ENCODE peak calls at places on chromosomes 6 and 20, in four cellular contexts. A, P, T and X are unnamed samples. For H3K4me1, the result is how much of the 10 kb centered on the place peaks cover.

GRCh38 chr6:99064769-99065168 is 117.0 kb upstream of the FBXL4 start:
- DNase-seq in A (no peak), P (no peak), T (no peak), X (no peak)

GRCh38 chr6:168273483-168274045 is 46.0 kb downstream of the DACT2 start:
- DNase-seq in A (no peak), P (no peak), T (no peak), X (no peak)

GRCh38 chr6:157188213-157188612 is 135.1 kb downstream of the TMEM242 start:
- DNase-seq in A (peak), P (no peak), T (no peak), X (no peak)

GRCh38 chr6:79719248-79719975 is 88.3 kb downstream of the SH3BGRL2 start:
- DNase-seq in A (peak), P (no peak), T (no peak), X (no peak)

GRCh38 chr6:139376604-139377218 is 2.3 kb upstream of the CITED2 start:
- DNase-seq in A (peak), P (no peak), T (no peak), X (peak)

GRCh38 chr20:22805219-22805618 is 220.8 kb upstream of the FOXA2 start:
- DNase-seq in A (peak), P (no peak), T (no peak), X (peak)

GRCh38 chr6:101851911-101852310 is 458.4 kb downstream of the GRIK2 start:
- DNase-seq in A (peak), P (no peak), T (no peak), X (no peak)

GRCh38 chr6:134577998-134578397 is 260.1 kb upstream of the SGK1 start:
- DNase-seq in A (peak), P (no peak), T (no peak), X (peak)

GRCh38 chr20:8693709-8694108 is 375.2 kb upstream of the PLCB4 start:
- DNase-seq in A (peak), P (no peak), T (no peak), X (peak)

GRCh38 chr20:52145587-52145986 is 46.0 kb downstream of the ZFP64 start:
- DNase-seq in A (peak), P (no peak), T (no peak), X (no peak)

GRCh38 chr6:158648682-158649131 is 1.1 kb upstream of the SYTL3 start:
- DNase-seq in A (peak), P (no peak), T (no peak), X (peak)

GRCh38 chr6:122838060-122838780 is 49.2 kb downstream of the SMPDL3A start:
- DNase-seq in A (peak), P (peak), T (no peak), X (no peak)

GRCh38 chr6:118652051-118652699 is 784 bp upstream of the CEP85L start:
- DNase-seq in A (no peak), P (no peak), T (no peak), X (no peak)

GRCh38 chr20:20267685-20268429 is 100.0 kb upstream of the INSM1 start:
- DNase-seq in A (no peak), P (no peak), T (no peak), X (no peak)

GRCh38 chr20:18058661-18059467 is 1.1 kb upstream of the OVOL2 start:
- DNase-seq in A (no peak), P (no peak), T (no peak), X (peak)

GRCh38 chr20:63060057-63060991 is 53.6 kb upstream of the BHLHE23 start:
- DNase-seq in A (peak), P (no peak), T (peak), X (no peak)

GRCh38 chr20:59628171-59628570 is 23.8 kb downstream of the PHACTR3 start:
- DNase-seq in A (no peak), P (no peak), T (peak), X (no peak)

GRCh38 chr6:29813809-29814208 is 13.8 kb upstream of the HLA-G start:
- DNase-seq in A (peak), P (no peak), T (no peak), X (peak)

GRCh38 chr6:126650931-126651330 is 311.0 kb downstream of the CENPW start:
- DNase-seq in A (peak), P (no peak), T (no peak), X (no peak)

GRCh38 chr6:166588691-166589333 is 2.3 kb upstream of the RAMACL start:
- DNase-seq in A (peak), P (no peak), T (no peak), X (no peak)

GRCh38 chr6:99184696-99185095 is 164.8 kb downstream of the FAXC start:
- DNase-seq in A (no peak), P (no peak), T (no peak), X (peak)

GRCh38 chr6:34235605-34236422 is 859 bp upstream of the HMGA1 start:
- DNase-seq in A (peak), P (no peak), T (peak), X (peak)

GRCh38 chr6:139368661-139369060 is 5.8 kb downstream of the CITED2 start:
- DNase-seq in A (no peak), P (no peak), T (no peak), X (no peak)

GRCh38 chr6:142187209-142187608 is 40.1 kb downstream of the VTA1 start:
- DNase-seq in A (peak), P (no peak), T (no peak), X (peak)

GRCh38 chr6:137416376-137417109 is 77.7 kb downstream of the OLIG3 start:
- DNase-seq in A (peak), P (no peak), T (no peak), X (no peak)

GRCh38 chr20:17281478-17281877 is 54.6 kb downstream of the PCSK2 start:
- DNase-seq in A (peak), P (no peak), T (no peak), X (no peak)

GRCh38 chr20:9160760-9161159 is 91.9 kb downstream of the PLCB4 start:
- DNase-seq in A (no peak), P (no peak), T (no peak), X (no peak)

GRCh38 chr6:121187833-121188200 is 146.5 kb downstream of the TBC1D32 start:
- DNase-seq in A (no peak), P (no peak), T (no peak), X (peak)

GRCh38 chr6:132798820-132799538 is 542 bp upstream of the SLC18B1 start:
- DNase-seq in A (peak), P (no peak), T (no peak), X (no peak)

GRCh38 chr6:127300411-127300810 is 33.7 kb downstream of the RNF146 start:
- DNase-seq in A (peak), P (peak), T (no peak), X (peak)

GRCh38 chr20:38970302-38970701 is 8.2 kb downstream of the DHX35 start:
- DNase-seq in A (peak), P (peak), T (no peak), X (peak)

GRCh38 chr20:33037456-33037855 is 6.0 kb downstream of the BPIFB6 start:
- DNase-seq in A (no peak), P (no peak), T (no peak), X (no peak)

GRCh38 chr6:11425431-11425871 is 112.1 kb upstream of the TMEM170B start:
- DNase-seq in A (no peak), P (no peak), T (no peak), X (no peak)
- H3K4me1 ChIP-seq in A (under half), P (under half), T (under half), X (under half)

GRCh38 chr20:24952376-24953203 is 3.5 kb downstream of the CST7 start:
- DNase-seq in A (no peak), P (no peak), T (peak), X (no peak)
- H3K27ac ChIP-seq in A (no peak), P (no peak), T (no peak), X (no peak)

DNA sequence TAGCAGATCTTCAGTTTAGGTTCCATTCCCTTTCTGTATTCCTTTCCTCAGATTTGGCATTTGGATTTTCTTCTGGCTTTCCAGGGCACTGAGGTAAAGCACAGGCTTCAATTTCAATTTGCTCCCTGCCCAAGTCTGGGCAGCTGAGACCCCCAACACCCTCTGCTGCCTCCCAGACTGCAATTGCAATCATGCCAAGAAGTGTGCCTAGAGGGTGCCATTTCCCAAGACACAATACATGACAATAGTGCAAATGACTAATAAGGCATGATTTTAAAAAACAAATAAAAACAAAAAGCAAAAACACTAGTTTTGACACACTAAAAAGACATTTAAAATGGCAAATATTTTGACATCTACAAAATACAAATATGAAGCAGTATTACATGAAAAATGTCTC is 364.8 kb downstream of the EPM2A start:
- DNase-seq in A (no peak), P (no peak), T (no peak), X (no peak)
- TF ChIP-seq CTCF in A (no peak), P (no peak), T (no peak), X (no peak)

GRCh38 chr20:49697071-49697470 is 16.6 kb downstream of the B4GALT5 start:
- DNase-seq in A (no peak), P (no peak), T (no peak), X (no peak)

GRCh38 chr20:49694450-49695071 is 19.1 kb downstream of the B4GALT5 start:
- DNase-seq in A (no peak), P (no peak), T (no peak), X (no peak)

GRCh38 chr20:49693435-49694171 is 20.1 kb downstream of the B4GALT5 start:
- DNase-seq in A (no peak), P (no peak), T (no peak), X (peak)

GRCh38 chr20:49696594-49696993 is 17.1 kb downstream of the B4GALT5 start:
- DNase-seq in A (no peak), P (no peak), T (no peak), X (no peak)

DNA sequence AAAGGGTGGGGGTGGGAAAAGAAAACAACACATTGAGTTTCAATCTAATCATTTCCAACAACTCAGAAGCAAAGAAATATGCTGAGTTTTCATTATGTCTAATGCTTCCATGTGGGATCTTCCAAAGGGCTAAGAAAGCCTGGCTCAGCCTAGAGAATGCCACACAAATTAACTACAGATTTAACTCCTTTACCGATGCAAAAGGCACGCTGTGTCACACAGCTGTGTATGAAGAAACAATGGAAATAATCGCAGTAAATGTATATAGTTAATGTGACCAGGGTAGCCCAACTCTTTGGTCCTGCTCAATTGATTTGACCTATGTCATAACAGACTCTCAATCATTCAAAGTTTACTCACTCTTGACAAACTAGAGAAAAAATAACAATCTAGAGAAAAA is 17.8 kb downstream of the B4GALT5 start:
- DNase-seq in A (no peak), P (no peak), T (no peak), X (no peak)
- H3K4me1 ChIP-seq in A (under half), P (half or more), T (half or more), X (half or more)

GRCh38 chr6:149015877-149016525 is 269.2 kb downstream of the UST start:
- DNase-seq in A (no peak), P (no peak), T (no peak), X (no peak)

GRCh38 chr6:149015224-149015876 is 268.5 kb downstream of the UST start:
- DNase-seq in A (peak), P (no peak), T (no peak), X (no peak)

GRCh38 chr6:149014631-149015171 is 267.9 kb downstream of the UST start:
- DNase-seq in A (peak), P (no peak), T (no peak), X (no peak)

GRCh38 chr6:149012040-149012545 is 265.3 kb downstream of the UST start:
- DNase-seq in A (peak), P (no peak), T (peak), X (peak)

DNA sequence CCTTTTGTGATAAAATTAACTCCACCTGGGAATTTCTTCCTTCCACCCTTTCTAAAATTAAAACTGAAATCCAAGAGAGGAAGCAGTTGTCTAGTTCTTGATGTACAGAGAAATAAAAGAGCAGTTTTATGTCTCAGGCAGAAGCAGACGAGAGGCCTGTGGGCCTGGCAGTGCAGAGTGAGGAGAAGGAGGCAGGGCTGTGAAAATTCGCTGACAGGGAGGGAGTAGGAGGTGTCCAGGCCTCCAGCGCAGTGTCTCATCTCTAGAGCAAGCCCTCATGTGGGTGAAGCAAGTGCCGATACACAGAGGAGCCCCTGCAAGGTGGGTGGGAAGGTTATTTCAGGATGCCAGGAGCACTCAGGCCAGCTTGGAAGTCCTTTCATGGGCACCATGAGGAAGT is 267.1 kb downstream of the UST start:
- DNase-seq in A (no peak), P (no peak), T (no peak), X (no peak)
- H3K27ac ChIP-seq in A (no peak), P (no peak), T (peak), X (no peak)

DNA sequence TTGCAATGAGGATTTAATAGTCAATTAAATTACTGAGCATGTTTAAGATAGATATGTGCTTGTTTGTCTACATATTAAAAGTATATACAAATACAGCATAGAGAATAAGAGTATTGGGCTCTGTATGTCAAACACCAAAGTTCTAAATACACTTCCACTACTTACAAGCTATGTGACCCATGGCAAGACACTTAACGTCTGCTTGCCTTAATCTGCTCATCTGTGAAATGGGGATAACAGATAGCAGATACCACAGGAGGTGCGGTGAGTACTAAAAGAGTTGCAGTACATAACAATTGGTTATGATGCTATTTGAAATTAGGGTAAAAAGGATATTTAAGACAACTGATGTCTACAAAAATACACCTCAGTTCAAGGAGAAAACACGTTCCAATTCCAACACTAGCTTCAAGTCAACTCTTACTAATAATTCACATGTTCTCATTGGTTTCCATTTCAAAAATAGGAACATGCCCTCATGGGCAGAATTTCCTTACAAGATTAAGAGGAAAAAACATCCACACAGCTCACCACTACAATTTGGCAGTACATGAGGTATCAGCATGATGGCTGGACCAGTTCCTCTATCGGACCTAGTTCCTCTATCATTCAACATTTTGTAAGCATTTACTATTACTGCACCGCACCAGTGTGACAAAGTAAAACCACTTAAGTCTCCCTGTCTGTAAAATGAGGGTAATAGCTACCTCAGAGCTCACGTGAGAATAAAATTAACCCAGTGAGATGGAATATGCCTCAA is 101.1 kb downstream of the SMLR1 start:
- DNase-seq in A (no peak), P (no peak), T (no peak), X (no peak)
- TF ChIP-seq CTCF in A (no peak), P (no peak), T (no peak), X (no peak)

GRCh38 chr6:11218077-11218392 is 14.4 kb downstream of the NEDD9 start:
- DNase-seq in A (no peak), P (no peak), T (no peak), X (no peak)
- H3K4me1 ChIP-seq in A (under half), P (under half), T (under half), X (under half)

DNA sequence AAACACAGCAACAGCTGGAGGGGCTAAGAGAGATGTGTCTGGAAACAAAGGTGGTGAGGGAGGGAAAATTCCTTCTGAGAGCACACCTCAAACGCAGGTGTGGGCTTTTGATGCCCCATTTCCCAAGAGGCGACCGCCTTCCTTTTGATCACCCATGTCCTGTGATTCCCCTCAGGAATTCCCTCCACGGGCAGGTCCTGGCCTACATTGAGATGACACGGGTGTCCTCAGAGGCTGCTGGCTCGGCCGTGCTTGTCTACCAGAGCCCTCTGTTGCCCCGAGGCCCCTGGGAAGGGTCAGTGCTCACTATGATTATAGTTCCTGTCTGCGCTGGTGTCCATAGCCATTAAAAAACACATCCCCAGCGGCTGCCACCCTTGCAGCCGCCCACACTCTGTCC is 242.6 kb downstream of the TFAP2C start:
- DNase-seq in A (no peak), P (no peak), T (no peak), X (no peak)
- H3K27ac ChIP-seq in A (no peak), P (no peak), T (no peak), X (no peak)

DNA sequence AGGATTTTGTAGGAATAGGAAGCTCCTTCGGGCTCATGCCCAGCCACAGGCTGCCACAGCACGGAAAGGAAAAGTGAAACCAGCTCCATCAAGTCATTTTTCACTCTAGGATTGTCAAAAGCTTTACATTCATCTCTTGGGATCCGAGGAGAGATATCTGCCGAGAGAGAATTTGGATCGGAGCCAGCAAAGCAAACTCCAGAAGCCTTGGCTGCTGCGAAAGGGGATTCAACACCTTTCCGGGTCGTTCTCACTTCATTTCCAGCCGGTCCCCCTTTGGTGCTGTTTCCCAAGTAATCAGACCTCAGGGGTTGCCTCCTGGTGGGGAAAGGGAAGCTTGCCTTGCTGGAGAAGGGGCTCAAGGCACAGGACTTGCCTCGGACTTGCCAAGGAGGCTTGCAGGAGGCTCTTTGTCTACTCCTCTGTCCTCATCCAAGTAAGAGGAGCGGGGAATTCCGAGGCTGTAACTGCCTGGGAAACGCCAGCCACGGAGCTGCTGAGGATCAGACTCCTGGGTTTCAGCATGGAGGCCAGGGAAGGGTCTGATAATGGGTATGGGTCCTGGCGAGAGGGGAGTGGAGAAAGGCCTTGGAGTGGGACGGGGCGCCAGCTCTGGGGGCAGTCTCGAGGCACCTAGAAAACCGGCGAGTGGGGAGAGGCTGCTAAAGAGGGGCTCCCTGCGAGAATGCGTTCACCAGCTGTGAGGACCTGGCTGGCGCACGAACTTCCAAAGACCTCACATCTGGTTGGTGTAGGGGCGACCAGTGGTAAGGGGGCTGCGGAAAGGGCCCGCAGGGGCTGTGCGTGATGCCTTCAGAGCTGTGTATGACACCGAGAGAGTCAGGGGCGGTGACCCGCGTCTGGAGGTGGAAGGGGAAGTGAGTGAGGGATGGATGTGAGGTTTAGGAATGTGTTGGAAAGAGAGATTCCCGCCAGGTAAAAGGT is 702 bp downstream of the ETV7 start:
- DNase-seq in A (peak), P (peak), T (no peak), X (peak)
- TF ChIP-seq CTCF in A (no peak), P (no peak), T (no peak), X (no peak)